ENCODE peak calls at places on chromosomes 13 and 19, in nine cellular contexts. Z is myocyte, V is right atrium auricular region, K is esophagus squamous epithelium, I is cardiac fibroblast, M is NCI-H2081, Q is ovary, C is NCI-H1417, N is fibroblast of villous mesenchyme. Y is an unnamed sample.

GRCh38 chr13:98838776-98839175 is 86.3 kb upstream of the SLC15A1 start:
- DNase-seq in C (peak; percentile 86), N (no peak), Z (no peak), Q (no peak), V (no peak), I (no peak), K (no peak), M (no peak), Y (no peak)

GRCh38 chr13:20814224-20814910 is 40.6 kb upstream of the EEF1AKMT1 start:
- DNase-seq in K (no peak), I (peak; percentile 96), V (peak; percentile 94), N (peak; percentile 97), C (no peak), Q (peak; percentile 71), Z (peak; percentile 97), M (no peak), Y (peak; percentile 74)

GRCh38 chr13:91167706-91168459 is 179.6 kb upstream of the MIR17HG start:
- DNase-seq in V (no peak), I (no peak), K (no peak), Z (no peak), M (peak; percentile 16), Q (no peak), C (no peak), N (no peak), Y (no peak)

GRCh38 chr13:41543664-41544300 is 86.4 kb downstream of the RGCC start:
- DNase-seq in Q (no peak), Z (no peak), N (no peak), K (no peak), I (no peak), C (no peak), M (no peak), V (no peak), Y (peak; percentile 14)

GRCh38 chr19:934865-935422 is 9.1 kb downstream of the ARID3A start:
- DNase-seq in C (no peak), K (no peak), Z (peak; percentile 73), Q (peak; percentile 89), V (peak; percentile 83), N (peak; percentile 85), I (peak; percentile 93), M (peak; percentile 74), Y (no peak)

GRCh38 chr13:113216165-113217056 is 7.0 kb downstream of the CUL4A start:
- DNase-seq in K (no peak), C (peak; percentile 90), N (peak; percentile 61), Q (no peak), I (peak; percentile 71), V (no peak), Z (peak; percentile 71), M (no peak), Y (peak; percentile 31)

GRCh38 chr13:29448124-29448685 is 147.3 kb downstream of the SLC7A1 start:
- DNase-seq in C (no peak), N (no peak), M (no peak), I (no peak), Z (peak; percentile 76), K (no peak), Q (no peak), V (no peak), Y (no peak)

GRCh38 chr19:11451942-11452813 is 16.7 kb downstream of the PRKCSH start:
- DNase-seq in Q (no peak), C (no peak), K (no peak), I (no peak), Z (no peak), N (no peak), V (no peak), M (no peak), Y (no peak)

GRCh38 chr19:2212861-2213711 is 23.0 kb downstream of the PLEKHJ1 start:
- DNase-seq in V (no peak), K (no peak), M (no peak), Z (no peak), I (no peak), Q (no peak), N (no peak), C (peak; percentile 53), Y (no peak)

GRCh38 chr19:10088949-10089554 is 2.9 kb downstream of the SHFL start:
- DNase-seq in I (no peak), K (no peak), M (no peak), Q (no peak), N (no peak), C (no peak), V (no peak), Z (no peak), Y (no peak)

GRCh38 chr13:99916366-99917103 is 55.0 kb downstream of the ZIC5 start:
- DNase-seq in N (peak; percentile 74), M (peak; percentile 78), K (no peak), V (no peak), C (peak; percentile 87), Q (no peak), Z (peak; percentile 79), I (peak; percentile 80), Y (peak; percentile 54)

GRCh38 chr19:39941615-39942507 is 7.4 kb upstream of the FCGBP start:
- DNase-seq in I (peak; percentile 15), N (peak; percentile 11), Z (peak; percentile 15), V (no peak), Q (no peak), M (no peak), K (no peak), C (no peak), Y (no peak)

GRCh38 chr19:10517361-10517759 is at the start of gene S1PR5:
- DNase-seq in M (peak; percentile 37), K (no peak), Z (no peak), C (no peak), V (no peak), N (peak; percentile 10), Q (no peak), I (no peak), Y (peak; percentile 47)

GRCh38 chr13:98033277-98034247 is 80.1 kb downstream of the IPO5 start:
- DNase-seq in N (peak; percentile 71), Z (peak; percentile 61), C (peak; percentile 62), I (peak; percentile 78), M (no peak), V (no peak), K (no peak), Q (no peak), Y (peak; percentile 14)

GRCh38 chr19:1206733-1207301 is 1.2 kb downstream of the STK11 start:
- DNase-seq in Z (peak; percentile 26), Q (peak; percentile 44), N (no peak), V (no peak), C (no peak), M (no peak), I (no peak), K (no peak), Y (no peak)

GRCh38 chr13:41064493-41064892 is 3.2 kb downstream of the WBP4 start:
- DNase-seq in K (no peak), N (peak; percentile 70), C (no peak), Q (no peak), M (no peak), Z (peak; percentile 60), V (no peak), I (peak; percentile 65), Y (no peak)

GRCh38 chr19:57978586-57979289 is 4.4 kb upstream of the C19orf18 start:
- DNase-seq in C (no peak), N (no peak), K (no peak), Q (no peak), I (no peak), Z (peak; percentile 10), V (no peak), M (no peak), Y (no peak)

GRCh38 chr19:7230826-7231225 is 63.4 kb downstream of the INSR start:
- DNase-seq in Q (peak; percentile 80), N (no peak), C (no peak), V (peak; percentile 72), Z (no peak), I (peak; percentile 26), M (no peak), K (no peak), Y (no peak)

GRCh38 chr13:97223711-97224461 is 1.8 kb downstream of the MBNL2 start:
- DNase-seq in Z (peak; percentile 76), M (peak; percentile 36), Q (peak; percentile 57), I (peak; percentile 95), K (no peak), N (peak; percentile 97), V (peak; percentile 86), C (peak; percentile 23), Y (peak; percentile 80)

GRCh38 chr19:8324186-8325050 is 3.1 kb downstream of the RPS28 start:
- DNase-seq in M (no peak), N (no peak), C (no peak), V (no peak), I (no peak), Z (no peak), K (no peak), Q (no peak), Y (no peak)

Y was measured in NCI-H226.